ENCODE peak calls at places on chromosomes 4 and X, in four cellular contexts. D, J, N and P are unnamed samples.

GRCh38 chr4:158884280-158884679 is 115.5 kb downstream of the FNIP2 start:
- DNase-seq in D (no peak), J (peak), N (no peak), P (no peak)

GRCh38 chr4:107210450-107211239 is 174.5 kb upstream of the DKK2 start:
- DNase-seq in D (no peak), J (peak), N (no peak), P (no peak)

GRCh38 chr4:10088135-10089010 is 28.2 kb downstream of the WDR1 start:
- DNase-seq in D (no peak), J (no peak), N (no peak), P (no peak)

GRCh38 chr4:5636766-5637670 is 71.3 kb downstream of the EVC2 start:
- DNase-seq in D (no peak), J (no peak), N (peak), P (no peak)

GRCh38 chr4:123162859-123163258 is 233.7 kb upstream of the SPRY1 start:
- DNase-seq in D (no peak), J (no peak), N (no peak), P (no peak)

GRCh38 chr4:145481942-145482208 is 222 bp downstream of the SMAD1 start:
- DNase-seq in D (no peak), J (no peak), N (no peak), P (no peak)

GRCh38 chr4:40912455-40913055 is 162.8 kb downstream of the NSUN7 start:
- DNase-seq in D (no peak), J (peak), N (no peak), P (no peak)

GRCh38 chr4:82519072-82519471 is 42.7 kb downstream of the TMEM150C start:
- DNase-seq in D (no peak), J (no peak), N (no peak), P (no peak)

GRCh38 chrX:3345281-3346081 is 971 bp downstream of the MXRA5 start:
- DNase-seq in D (no peak), J (peak), N (no peak), P (peak)

GRCh38 chr4:3477750-3478430 is 14.8 kb downstream of the DOK7 start:
- DNase-seq in D (no peak), J (no peak), N (no peak), P (no peak)

GRCh38 chr4:7199129-7199725 is 6.9 kb downstream of the SORCS2 start:
- DNase-seq in D (no peak), J (no peak), N (no peak), P (no peak)

GRCh38 chr4:91280551-91281290 is 1023.0 kb upstream of the GRID2 start:
- DNase-seq in D (no peak), J (no peak), N (no peak), P (no peak)

GRCh38 chr4:21451032-21451431 is 497.5 kb downstream of the KCNIP4 start:
- DNase-seq in D (no peak), J (peak), N (no peak), P (no peak)

GRCh38 chrX:137428251-137428661 is 137.7 kb upstream of the ZIC3 start:
- DNase-seq in D (no peak), J (no peak), N (no peak), P (no peak)

GRCh38 chrX:6293716-6294115 is 65.0 kb upstream of the NLGN4X start:
- DNase-seq in D (no peak), J (no peak), N (no peak), P (no peak)

GRCh38 chr4:138053601-138054322 is 188.4 kb downstream of the SLC7A11 start:
- DNase-seq in D (no peak), J (peak), N (peak), P (peak)

GRCh38 chrX:55127692-55128091 is 38.9 kb downstream of the PAGE2 start:
- DNase-seq in D (no peak), J (peak), N (no peak), P (no peak)

GRCh38 chr4:19947349-19947748 is 304.4 kb upstream of the SLIT2 start:
- DNase-seq in D (no peak), J (peak), N (peak), P (peak)

GRCh38 chr4:163697121-163697520 is 202.6 kb downstream of the TMA16 start:
- DNase-seq in D (no peak), J (no peak), N (no peak), P (no peak)

GRCh38 chr4:163707873-163708272 is 213.4 kb downstream of the TMA16 start:
- DNase-seq in D (no peak), J (no peak), N (no peak), P (no peak)

GRCh38 chr4:163702736-163703135 is 208.2 kb downstream of the TMA16 start:
- DNase-seq in D (no peak), J (no peak), N (no peak), P (no peak)

GRCh38 chr4:163701915-163702314 is 207.4 kb downstream of the TMA16 start:
- DNase-seq in D (no peak), J (no peak), N (no peak), P (no peak)
- TF ChIP-seq CTCF in D (no peak), J (no peak), N (no peak), P (no peak)

GRCh38 chr4:147824316-147824715 is 92.4 kb downstream of the ARHGAP10 start:
- DNase-seq in D (no peak), J (no peak), N (no peak), P (no peak)

GRCh38 chr4:147826288-147826646 is 94.4 kb downstream of the ARHGAP10 start:
- DNase-seq in D (no peak), J (no peak), N (no peak), P (no peak)

GRCh38 chr4:147824884-147825283 is 93.0 kb downstream of the ARHGAP10 start:
- DNase-seq in D (no peak), J (no peak), N (no peak), P (no peak)

GRCh38 chr4:147823135-147823534 is 91.2 kb downstream of the ARHGAP10 start:
- DNase-seq in D (no peak), J (no peak), N (no peak), P (no peak)

DNA sequence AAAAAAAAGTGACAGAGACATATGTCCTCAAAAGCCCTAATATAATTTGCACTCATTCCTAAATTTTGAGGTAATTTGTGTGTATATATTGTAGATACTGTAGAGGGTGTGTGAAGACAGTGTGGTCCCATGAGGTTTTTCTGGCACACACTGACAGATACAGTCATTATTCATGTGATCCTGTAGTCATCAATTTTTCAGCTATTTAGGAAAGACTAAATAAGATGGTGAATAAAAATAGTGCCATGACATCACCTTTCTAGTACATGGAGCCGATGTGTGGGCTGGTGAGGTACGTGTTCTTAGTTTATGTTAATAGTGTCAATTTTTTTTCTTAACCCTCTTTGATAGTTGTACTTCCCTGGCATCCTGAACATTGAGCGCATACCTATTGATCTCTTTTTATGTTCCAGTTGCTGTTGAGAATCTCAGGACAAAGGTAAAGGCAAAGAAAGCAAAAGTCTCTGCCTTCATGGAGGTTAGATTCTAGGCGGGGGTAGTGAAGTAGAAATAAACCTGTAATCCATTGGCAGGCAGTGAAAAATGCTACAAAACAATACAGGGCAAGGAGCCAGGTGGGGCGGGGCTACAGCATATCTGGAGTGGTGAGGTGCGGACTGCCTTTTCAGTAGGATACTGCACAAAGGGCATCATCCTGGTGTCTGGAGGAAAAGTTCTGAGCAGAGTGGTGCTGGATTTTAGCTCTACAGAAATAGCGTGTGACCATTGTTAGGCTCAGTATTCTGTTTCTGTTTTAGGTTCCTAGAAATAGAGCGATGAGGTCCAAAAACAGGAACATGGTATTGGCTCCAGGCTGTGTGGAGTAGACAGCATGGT is 93.8 kb downstream of the ARHGAP10 start:
- DNase-seq in D (no peak), J (no peak), N (no peak), P (no peak)
- H3K4me3 ChIP-seq in D (no peak), J (no peak), N (no peak), P (no peak)

GRCh38 chrX:69615779-69616519 is at the start of gene EDA:
- DNase-seq in D (peak), J (peak), N (no peak), P (no peak)

GRCh38 chrX:69615323-69615722 is 590 bp upstream of the EDA start:
- DNase-seq in D (no peak), J (no peak), N (no peak), P (no peak)

GRCh38 chrX:69614896-69615295 is 1.0 kb upstream of the EDA start:
- DNase-seq in D (no peak), J (no peak), N (no peak), P (no peak)

GRCh38 chrX:69616520-69617203 is 749 bp downstream of the EDA start:
- DNase-seq in D (no peak), J (no peak), N (no peak), P (no peak)

DNA sequence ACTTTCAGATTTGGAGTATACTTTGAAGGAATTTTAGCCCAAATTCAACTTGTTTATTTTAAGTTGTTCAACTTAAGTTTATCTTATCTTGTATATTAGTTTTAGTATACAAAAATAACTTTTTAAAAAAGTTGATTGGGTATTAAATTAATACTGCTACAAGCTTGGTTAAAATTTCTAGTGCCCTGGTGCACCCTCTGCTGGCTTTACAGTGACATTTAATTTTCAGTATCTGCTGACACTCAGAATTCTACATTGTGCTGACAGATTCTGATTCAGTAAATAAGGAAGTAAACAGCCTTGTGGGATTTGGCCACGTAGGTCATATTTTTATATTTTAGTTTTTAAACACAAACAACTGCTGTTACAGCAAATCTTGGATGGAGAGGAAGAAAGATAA is 2.9 kb downstream of the EDA start:
- DNase-seq in D (no peak), J (peak), N (no peak), P (no peak)
- TF ChIP-seq CTCF in D (no peak), J (peak), N (peak), P (peak)

GRCh38 chr4:189294570-189294969 is 646.1 kb upstream of the FRG1 start:
- DNase-seq in D (no peak), J (no peak), N (no peak), P (no peak)

GRCh38 chr4:189293459-189293858 is 647.2 kb upstream of the FRG1 start:
- DNase-seq in D (no peak), J (no peak), N (no peak), P (no peak)
- H3K4me3 ChIP-seq in D (no peak), J (no peak), N (no peak), P (no peak)

GRCh38 chr4:150632639-150633038 is 50.7 kb downstream of the MAB21L2 start:
- DNase-seq in D (no peak), J (no peak), N (no peak), P (no peak)
- TF ChIP-seq CTCF in D (no peak), J (no peak), N (no peak), P (no peak)

GRCh38 chrX:40083979-40084359 is 13.8 kb downstream of the BCOR start:
- DNase-seq in D (no peak), J (no peak), N (no peak), P (no peak)
- H3K4me3 ChIP-seq in D (no peak), J (no peak), N (no peak), P (peak)

GRCh38 chrX:148741441-148741840 is 241.0 kb downstream of the AFF2 start:
- DNase-seq in D (no peak), J (no peak), N (no peak), P (no peak)
- TF ChIP-seq CTCF in D (no peak), J (no peak), N (no peak), P (no peak)

DNA sequence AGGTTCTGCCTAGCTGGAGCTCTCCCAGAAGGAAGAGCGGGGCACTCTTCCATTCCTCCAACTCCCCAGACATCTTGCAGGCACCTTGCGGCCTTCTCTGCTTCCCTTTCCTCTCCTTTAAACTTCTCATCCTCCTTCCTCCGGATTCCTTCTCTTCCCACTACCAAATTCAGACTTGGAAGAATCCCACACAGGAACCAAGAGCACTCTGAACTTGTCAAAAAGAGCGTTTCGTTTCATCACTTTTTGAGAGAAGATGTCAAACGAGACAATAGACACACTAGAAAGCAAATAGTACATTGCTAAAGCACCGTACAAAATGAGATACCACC is 512 bp upstream of the UCP1 start:
- DNase-seq in D (no peak), J (no peak), N (no peak), P (no peak)
- H3K4me3 ChIP-seq in D (no peak), J (no peak), N (peak), P (no peak)

DNA sequence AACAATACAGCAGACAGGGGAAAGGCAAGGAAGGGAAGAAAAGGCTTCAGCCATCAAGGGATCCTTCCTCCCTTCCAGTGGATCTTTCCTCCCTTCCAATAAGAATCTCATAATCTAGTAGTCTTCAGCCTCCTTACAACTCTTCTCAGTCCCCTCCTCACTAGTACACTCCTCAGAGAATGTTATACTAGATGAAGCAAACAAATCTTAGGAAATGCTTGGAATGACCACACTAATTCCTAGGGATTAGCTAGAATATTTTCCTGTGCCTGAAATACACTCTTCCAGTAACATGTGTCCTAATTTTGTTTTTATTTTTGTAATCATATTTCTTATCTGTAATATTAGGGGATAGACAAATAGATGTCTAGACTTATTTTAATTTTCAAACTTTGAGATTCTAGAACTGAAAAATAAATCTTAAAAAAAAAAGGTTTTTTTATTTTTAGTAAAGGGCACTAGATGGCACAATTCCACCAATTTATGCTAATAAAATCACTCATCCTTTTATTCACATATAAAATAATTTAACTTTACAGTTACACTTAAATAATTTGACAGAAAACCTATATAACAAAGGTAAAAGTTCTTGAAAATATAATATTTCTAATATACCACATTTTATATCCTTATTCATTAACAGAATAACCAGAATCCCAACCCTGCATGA is 7.0 kb upstream of the STPG2 start:
- DNase-seq in D (no peak), J (peak), N (no peak), P (no peak)
- TF ChIP-seq CTCF in D (no peak), J (peak), N (no peak), P (peak)